ENCODE peak calls at places on chromosomes 1 and 21, in four cellular contexts. R is neural crest cell, M is B cell, Y is left colon. F is an unnamed sample.

GRCh38 chr1:245657371-245657770 is 502.6 kb downstream of the KIF26B start:
- DNase-seq in M (no peak), Y (no peak), R (no peak), F (no peak)

GRCh38 chr1:51569284-51570062 is 47.4 kb upstream of the OSBPL9 start:
- DNase-seq in Y (no peak), R (no peak), M (peak; percentile 59), F (peak; percentile 52)

GRCh38 chr1:41638086-41639024 is 153.9 kb upstream of the EDN2 start:
- DNase-seq in Y (no peak), R (no peak), M (no peak), F (no peak)

GRCh38 chr1:174289644-174290310 is 130.5 kb downstream of the RABGAP1L start:
- DNase-seq in M (no peak), R (no peak), Y (no peak), F (no peak)

GRCh38 chr1:117609471-117609911 is 3.6 kb downstream of the TENT5C start:
- DNase-seq in Y (no peak), R (no peak), M (no peak), F (no peak)

GRCh38 chr1:7363481-7363880 is 407.6 kb upstream of the VAMP3 start:
- DNase-seq in R (no peak), Y (no peak), M (no peak), F (no peak)

GRCh38 chr1:16468558-16468957 is 28.0 kb downstream of the NECAP2 start:
- DNase-seq in M (no peak), Y (no peak), R (no peak), F (no peak)

GRCh38 chr1:21567241-21568005 is 58.2 kb downstream of the ALPL start:
- DNase-seq in R (no peak), M (no peak), Y (no peak), F (no peak)

GRCh38 chr1:30754684-30755171 is 2.8 kb downstream of the LAPTM5 start:
- DNase-seq in M (peak; percentile 92), Y (no peak), R (no peak), F (no peak)

GRCh38 chr1:154404511-154404931 is 622 bp upstream of the IL6R start:
- DNase-seq in Y (no peak), R (no peak), M (no peak), F (no peak)

GRCh38 chr21:42974832-42975820 is 764 bp downstream of the PKNOX1 start:
- DNase-seq in M (peak; percentile 82), R (peak; percentile 33), Y (peak; percentile 76), F (peak; percentile 63)

GRCh38 chr1:204544321-204544720 is 28.1 kb downstream of the MDM4 start:
- DNase-seq in R (no peak), Y (no peak), M (no peak), F (no peak)

GRCh38 chr1:76998582-76999189 is 131.4 kb downstream of the ST6GALNAC5 start:
- DNase-seq in M (no peak), R (no peak), Y (no peak), F (no peak)

GRCh38 chr1:145962157-145963102 is 1.9 kb downstream of the ANKRD34A start:
- DNase-seq in Y (peak; percentile 55), R (no peak), M (peak; percentile 39), F (no peak)

GRCh38 chr21:38351961-38352521 is 95.2 kb downstream of the KCNJ15 start:
- DNase-seq in R (no peak), Y (no peak), M (no peak), F (no peak)

GRCh38 chr21:25582164-25582563 is 25.1 kb downstream of the MRPL39 start:
- DNase-seq in Y (no peak), M (no peak), R (no peak), F (no peak)

GRCh38 chr1:79603862-79604261 is 597.3 kb upstream of the ADGRL4 start:
- DNase-seq in M (no peak), Y (no peak), R (no peak), F (no peak)

GRCh38 chr1:234866007-234866866 is 256.3 kb upstream of the IRF2BP2 start:
- DNase-seq in R (no peak), Y (peak; percentile 45), M (no peak), F (peak; percentile 78)

GRCh38 chr1:178768423-178768822 is 43.4 kb downstream of the RALGPS2 start:
- DNase-seq in R (no peak), M (peak; percentile 37), Y (no peak), F (no peak)

GRCh38 chr1:1033731-1034437 is 14.0 kb downstream of the AGRN start:
- DNase-seq in R (peak; percentile 28), Y (no peak), M (peak; percentile 57), F (no peak)

GRCh38 chr1:224624432-224624831 is 8.3 kb downstream of the CNIH3 start:
- DNase-seq in Y (no peak), R (no peak), M (no peak), F (no peak)

GRCh38 chr1:236142358-236143103 is at the start of gene GPR137B:
- DNase-seq in R (peak; percentile 38), M (peak; percentile 62), Y (peak; percentile 58), F (peak; percentile 59)

GRCh38 chr1:66606359-66607142 is 72.6 kb downstream of the SGIP1 start:
- DNase-seq in Y (no peak), M (no peak), R (no peak), F (no peak)

GRCh38 chr1:35001743-35002142 is 16.6 kb upstream of the TMEM35B start:
- DNase-seq in R (no peak), M (no peak), Y (no peak), F (no peak)

GRCh38 chr1:181551249-181551648 is 67.9 kb downstream of the CACNA1E start:
- DNase-seq in Y (peak; percentile 43), M (no peak), R (peak; percentile 14), F (peak; percentile 15)

GRCh38 chr1:183783342-183783741 is 21.6 kb upstream of the RGL1 start:
- DNase-seq in R (no peak), Y (no peak), M (no peak), F (no peak)

GRCh38 chr1:208189183-208189582 is 55.0 kb downstream of the PLXNA2 start:
- DNase-seq in Y (no peak), M (no peak), R (no peak), F (no peak)

GRCh38 chr21:18772876-18773275 is 369.3 kb upstream of the TMPRSS15 start:
- DNase-seq in M (no peak), R (no peak), Y (no peak), F (no peak)

F was measured in mucosa of gallbladder.